ENCODE peak calls at places on chromosomes 16 and 17, in five cellular contexts. O, H, G, N and D are unnamed samples. For H3K4me1, the result is how much of the 10 kb centered on the place peaks cover.

GRCh38 chr16:85276741-85277140 is 164.5 kb upstream of the CIBAR2 start:
- DNase-seq in O (no peak), H (no peak), G (no peak), N (no peak), D (no peak)

GRCh38 chr17:35790826-35791225 is 4.6 kb downstream of the MMP28 start:
- DNase-seq in O (no peak), H (no peak), G (no peak), N (no peak), D (no peak)

GRCh38 chr17:12642034-12642433 is 23.7 kb upstream of the MYOCD start:
- DNase-seq in O (no peak), H (no peak), G (no peak), N (no peak), D (no peak)

GRCh38 chr16:22614271-22614947 is 103.7 kb downstream of the NPIPB5 start:
- DNase-seq in O (peak), H (no peak), G (peak), N (no peak), D (no peak)

GRCh38 chr17:80339731-80340456 is 75.1 kb upstream of the ENDOV start:
- DNase-seq in O (no peak), H (no peak), G (no peak), N (no peak), D (no peak)

GRCh38 chr17:38892083-38892482 is 22.2 kb downstream of the LASP1 start:
- DNase-seq in O (no peak), H (no peak), G (no peak), N (no peak), D (no peak)

GRCh38 chr17:67998466-67998865 is 2.2 kb upstream of the C17orf58 start:
- DNase-seq in O (no peak), H (no peak), G (no peak), N (no peak), D (no peak)

GRCh38 chr17:6787081-6787693 is 11.2 kb downstream of the FBXO39 start:
- DNase-seq in O (peak), H (no peak), G (no peak), N (no peak), D (no peak)

GRCh38 chr16:20137909-20138308 is 64.2 kb upstream of the GPR139 start:
- DNase-seq in O (no peak), H (no peak), G (no peak), N (no peak), D (no peak)

GRCh38 chr17:9151091-9151490 is 129.8 kb downstream of the NTN1 start:
- DNase-seq in O (peak), H (no peak), G (no peak), N (no peak), D (no peak)

GRCh38 chr16:3542601-3543373 is 34.4 kb downstream of the NLRC3 start:
- DNase-seq in O (no peak), H (no peak), G (no peak), N (no peak), D (no peak)

DNA sequence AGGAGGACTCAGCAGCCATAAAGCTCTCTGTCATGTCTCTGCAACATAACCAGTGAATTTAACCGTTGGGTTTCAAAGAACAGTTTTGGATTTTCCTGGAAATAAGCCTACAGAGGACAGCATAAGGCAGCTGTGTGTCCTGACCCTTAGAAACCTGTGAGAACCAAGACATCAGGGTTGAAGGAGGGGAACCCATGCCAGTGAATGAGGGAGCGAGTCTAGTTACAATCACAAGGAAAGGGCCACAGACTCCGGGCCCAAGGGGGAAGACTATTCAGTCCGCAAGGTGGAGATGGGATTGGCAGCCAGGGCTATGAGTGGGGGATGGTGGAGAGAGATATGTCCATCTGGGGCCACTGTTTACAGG is 71.6 kb downstream of the GNAO1 start:
- DNase-seq in O (no peak), H (no peak), G (no peak), N (peak), D (no peak)
- H3K4me1 ChIP-seq in O (half or more), H (under half), G (under half), N (under half), D (under half)

GRCh38 chr16:76292218-76292617 is 15.0 kb downstream of the CNTNAP4 start:
- DNase-seq in O (no peak), H (no peak), G (no peak), N (no peak), D (no peak)

GRCh38 chr16:76294691-76295214 is 17.6 kb downstream of the CNTNAP4 start:
- DNase-seq in O (no peak), H (no peak), G (no peak), N (no peak), D (no peak)

DNA sequence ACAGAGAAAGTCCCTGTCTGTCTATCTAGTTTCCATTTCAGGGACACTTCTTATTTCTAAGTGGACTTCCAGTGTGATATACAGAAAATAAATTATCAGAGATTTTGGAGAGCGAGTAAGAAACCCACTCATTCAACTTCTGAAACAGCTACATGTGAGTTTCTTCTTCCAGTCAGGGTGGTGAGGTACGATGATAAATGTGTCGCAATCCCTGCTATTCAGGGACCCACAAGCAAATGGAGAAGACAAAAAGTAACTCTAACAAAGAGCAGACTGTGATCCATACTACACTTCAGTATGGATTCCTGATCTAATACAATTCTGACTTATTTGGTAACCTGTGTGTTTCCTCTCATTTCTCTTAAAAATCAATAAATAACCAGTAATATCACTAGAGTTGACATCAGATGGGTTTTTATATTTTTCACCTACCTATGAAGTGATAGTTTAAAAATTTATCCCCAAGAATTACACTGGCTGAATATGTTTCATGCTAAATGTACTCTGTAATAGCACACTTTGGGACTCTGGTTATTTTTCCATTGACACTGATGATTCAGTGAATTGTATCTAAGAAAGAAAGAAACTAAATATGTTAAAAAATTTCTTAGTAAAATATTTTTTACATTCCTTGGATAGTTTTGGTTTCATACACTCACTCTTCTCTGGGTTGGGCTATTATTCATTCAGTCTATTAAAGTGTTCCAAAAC is 16.9 kb downstream of the CNTNAP4 start:
- DNase-seq in O (no peak), H (no peak), G (no peak), N (no peak), D (no peak)
- TF ChIP-seq SP1 in O (no peak), H (no peak), G (no peak), N (no peak), D (no peak)

DNA sequence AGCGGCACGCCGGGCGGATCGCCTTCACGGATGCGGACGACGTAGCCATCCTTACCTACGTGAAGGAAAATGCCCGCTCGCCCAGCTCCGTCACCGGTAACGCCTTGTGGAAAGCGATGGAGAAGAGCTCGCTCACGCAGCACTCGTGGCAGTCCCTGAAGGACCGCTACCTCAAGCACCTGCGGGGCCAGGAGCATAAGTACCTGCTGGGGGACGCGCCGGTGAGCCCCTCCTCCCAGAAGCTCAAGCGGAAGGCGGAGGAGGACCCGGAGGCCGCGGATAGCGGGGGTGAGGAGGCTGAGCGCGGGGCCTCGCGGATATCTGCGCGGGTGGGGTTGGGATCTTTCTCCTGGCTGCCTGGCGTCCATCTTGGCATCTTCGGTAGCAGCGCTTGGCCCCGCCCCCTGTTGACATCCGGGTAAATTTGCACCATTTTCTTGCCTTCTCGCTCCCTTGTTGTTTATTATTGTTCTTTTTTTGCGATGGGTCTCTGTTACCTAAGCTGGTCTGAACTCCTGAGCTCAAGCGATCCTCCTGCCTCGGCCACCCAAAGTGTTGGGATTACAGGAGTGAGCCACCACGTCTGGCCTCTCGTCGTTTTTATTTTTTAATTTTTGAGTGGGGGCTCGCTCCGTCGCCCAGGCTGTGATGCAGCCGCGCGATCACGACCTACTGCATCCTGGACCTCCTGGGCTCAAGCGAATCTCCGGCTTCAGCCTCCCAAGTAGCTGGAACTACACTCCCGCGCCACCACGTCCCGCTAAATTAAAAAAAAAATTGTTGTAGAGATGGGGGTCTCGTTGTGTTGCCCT is 898 bp downstream of the TERF2IP start:
- DNase-seq in O (peak), H (no peak), G (peak), N (peak), D (peak)
- H3K4me1 ChIP-seq in O (half or more), H (under half), G (under half), N (under half), D (under half)

DNA sequence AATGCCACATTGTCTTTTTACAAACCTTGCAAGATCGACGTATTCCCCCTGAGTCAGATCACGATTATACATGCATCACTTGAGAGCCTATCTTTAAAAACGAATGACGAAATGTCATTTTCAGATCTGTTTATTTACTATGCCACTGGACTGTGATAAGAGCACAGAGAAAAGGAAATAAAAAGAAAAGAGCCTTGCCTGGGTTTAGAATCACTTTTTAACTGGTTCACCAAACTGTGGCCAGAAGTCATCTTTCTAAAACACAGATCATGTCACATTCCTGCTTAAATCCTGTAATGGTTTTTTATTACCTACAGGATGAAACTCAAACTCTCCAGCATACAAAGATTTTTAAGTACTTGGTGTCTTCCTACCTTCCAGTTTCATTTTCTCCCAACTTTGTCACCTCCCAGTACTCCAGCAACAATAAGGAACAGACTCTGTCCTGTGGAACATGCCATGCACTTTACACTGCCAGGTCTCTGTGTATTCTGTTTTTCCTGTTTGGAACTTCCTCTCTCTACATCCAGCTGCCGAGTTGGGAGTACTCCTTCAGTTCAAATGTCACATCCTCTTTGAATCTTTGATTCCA is 91.5 kb downstream of the SNX11 start:
- DNase-seq in O (no peak), H (no peak), G (no peak), N (no peak), D (no peak)
- TF ChIP-seq SP1 in O (no peak), H (no peak), G (no peak), N (no peak), D (no peak)

DNA sequence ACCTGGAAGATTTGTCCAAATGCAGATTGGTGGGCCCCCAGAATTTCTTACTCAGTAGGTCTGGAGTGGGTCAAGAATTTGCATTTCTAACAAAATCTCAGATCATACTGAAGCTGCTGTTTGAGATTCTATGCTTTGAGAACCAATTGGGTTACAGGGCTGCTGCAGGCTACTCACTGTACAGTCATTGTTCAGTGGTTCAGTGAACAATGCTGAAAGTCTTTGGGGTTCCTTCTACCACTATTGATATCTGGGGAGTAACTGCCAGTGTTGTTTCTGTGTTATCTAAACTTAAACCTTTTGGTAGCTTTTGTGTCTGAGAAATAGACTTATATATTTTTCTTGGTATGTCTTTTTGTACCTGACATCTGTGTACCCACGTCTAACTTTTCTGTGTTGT is 187.5 kb downstream of the TANC2 start:
- DNase-seq in O (no peak), H (no peak), G (no peak), N (no peak), D (no peak)
- H3K4me1 ChIP-seq in O (under half), H (under half), G (under half), N (under half), D (under half)

GRCh38 chr17:337453-337852 is 15.2 kb downstream of the RPH3AL start:
- DNase-seq in O (no peak), H (no peak), G (no peak), N (no peak), D (no peak)
- TF ChIP-seq SP1 in O (no peak), H (no peak), G (no peak), N (no peak), D (no peak)

GRCh38 chr16:1780677-1781072 is 1.7 kb downstream of the SPSB3 start:
- DNase-seq in O (no peak), H (no peak), G (no peak), N (no peak), D (no peak)

GRCh38 chr16:1781758-1782407 is 488 bp downstream of the SPSB3 start:
- DNase-seq in O (no peak), H (no peak), G (peak), N (no peak), D (no peak)

GRCh38 chr16:1784977-1785845 is 2.5 kb downstream of the NUBP2 start:
- DNase-seq in O (no peak), H (no peak), G (no peak), N (no peak), D (no peak)

GRCh38 chr16:1781254-1781653 is 1.1 kb downstream of the SPSB3 start:
- DNase-seq in O (no peak), H (no peak), G (no peak), N (no peak), D (no peak)

GRCh38 chr16:1782408-1783247 is at the start of the genes NUBP2 and SPSB3:
- DNase-seq in O (peak), H (peak), G (peak), N (peak), D (peak)
- H3K4me1 ChIP-seq in O (under half), H (under half), G (under half), N (half or more), D (under half)